ENCODE peak calls at places on chromosome 10, in five cellular contexts. O is brain microvascular endothelial cell, T is NCI-H1092 treated with DMSO at 0.1 percent for 48 hours, X is progenitor cell of endocrine pancreas, G is stomach. A is an unnamed sample.

GRCh38 chr10:63636812-63637211 is 115.6 kb downstream of the REEP3 start:
- DNase-seq in O (no peak), T (no peak), G (no peak), X (no peak), A (no peak)

GRCh38 chr10:32210306-32211045 is 136.5 kb downstream of the EPC1 start:
- DNase-seq in X (no peak), O (peak), G (no peak), T (peak), A (peak)

GRCh38 chr10:32246685-32247084 is 100.3 kb downstream of the EPC1 start:
- DNase-seq in O (no peak), X (no peak), T (no peak), G (no peak), A (no peak)

GRCh38 chr10:112689327-112689726 is 242.3 kb downstream of the VTI1A start:
- DNase-seq in O (no peak), G (no peak), X (peak), T (no peak), A (no peak)

GRCh38 chr10:100912013-100912608 is 652 bp upstream of the SLF2 start:
- DNase-seq in T (peak), X (no peak), G (no peak), O (peak), A (no peak)

GRCh38 chr10:73413108-73413527 is 740 bp downstream of the ANXA7 start:
- DNase-seq in G (peak), T (peak), X (no peak), O (peak), A (peak)

GRCh38 chr10:17213646-17214349 is 12.3 kb upstream of the TRDMT1 start:
- DNase-seq in O (peak), G (no peak), T (no peak), X (no peak), A (no peak)

GRCh38 chr10:116097239-116097751 is 175.7 kb downstream of the GFRA1 start:
- DNase-seq in X (no peak), G (no peak), T (no peak), O (no peak), A (no peak)

GRCh38 chr10:44071479-44071878 is 313.4 kb downstream of the CXCL12 start:
- DNase-seq in X (no peak), G (no peak), O (no peak), T (no peak), A (no peak)

GRCh38 chr10:100510533-100511308 is 8.9 kb downstream of the SEC31B start:
- DNase-seq in T (no peak), O (no peak), X (no peak), G (peak), A (no peak)

GRCh38 chr10:132308588-132309451 is 1.1 kb upstream of the STK32C start:
- DNase-seq in T (no peak), X (no peak), O (no peak), G (no peak), A (no peak)